ENCODE peak calls at places on chromosomes 7 and 10, in ten cellular contexts. Z is tibial artery, K is endothelial cell, U is upper lobe of right lung, S is omental fat pad, N is glutamatergic neuron, W is nephron progenitor cell, M is pancreas, X is neural progenitor cell, P is B cell. G is an unnamed sample.
A peak's percentile ranks its signal among the peaks of the same experiment; 100 is the strongest.

GRCh38 chr10:78513986-78514385 is 480.3 kb downstream of the RPS24 start:
- DNase-seq in K (no peak), X (no peak), N (no peak), M (no peak), S (no peak), W (no peak), U (no peak), Z (no peak), P (no peak), G (no peak)

GRCh38 chr10:82266438-82266837 is 391.4 kb downstream of the NRG3 start:
- DNase-seq in S (no peak), K (no peak), N (no peak), W (no peak), P (no peak), Z (no peak), X (no peak), M (no peak), U (no peak), G (no peak)

GRCh38 chr10:74008212-74008731 is 10.4 kb downstream of the VCL start:
- DNase-seq in M (no peak), W (no peak), P (no peak), U (no peak), N (no peak), X (no peak), S (no peak), K (no peak), Z (no peak), G (peak; percentile 65)

GRCh38 chr7:33923440-33924229 is 18.3 kb downstream of the BMPER start:
- DNase-seq in K (no peak), M (no peak), X (no peak), Z (no peak), N (no peak), U (no peak), P (no peak), W (no peak), S (no peak), G (no peak)

GRCh38 chr7:151315038-151315655 is 26.5 kb upstream of the NUB1 start:
- DNase-seq in W (peak; percentile 77), M (no peak), K (peak; percentile 78), N (peak; percentile 68), S (peak; percentile 60), U (no peak), Z (peak; percentile 73), P (peak; percentile 81), X (peak; percentile 79), G (peak; percentile 83)

GRCh38 chr7:125573131-125573530 is 643.5 kb upstream of the POT1 start:
- DNase-seq in W (no peak), X (no peak), N (no peak), Z (no peak), S (no peak), M (no peak), P (no peak), U (no peak), K (no peak), G (no peak)

GRCh38 chr7:66281678-66282593 is 76.8 kb downstream of the TPST1 start:
- DNase-seq in P (no peak), U (no peak), W (no peak), X (no peak), N (no peak), K (no peak), Z (no peak), S (no peak), M (no peak), G (no peak)

GRCh38 chr10:68007356-68007755 is 67.7 kb downstream of the HERC4 start:
- DNase-seq in Z (no peak), S (no peak), U (no peak), N (no peak), X (no peak), W (no peak), K (no peak), M (no peak), P (no peak), G (no peak)

GRCh38 chr7:91953618-91954017 is 13.0 kb downstream of the AKAP9 start:
- DNase-seq in K (no peak), S (no peak), M (no peak), Z (no peak), W (no peak), P (no peak), U (no peak), X (peak; percentile 8), N (no peak), G (no peak)

GRCh38 chr7:22853674-22854157 is 31.1 kb upstream of the TOMM7 start:
- DNase-seq in Z (no peak), M (no peak), S (peak; percentile 29), U (peak; percentile 63), X (peak; percentile 49), N (no peak), K (no peak), W (no peak), P (peak; percentile 64), G (no peak)

GRCh38 chr10:91378061-91378460 is 32.1 kb upstream of the HECTD2 start:
- DNase-seq in K (no peak), N (no peak), W (no peak), M (no peak), S (no peak), U (no peak), P (no peak), Z (no peak), X (no peak), G (no peak)

GRCh38 chr7:85287126-85287825 is 100.4 kb upstream of the SEMA3D start:
- DNase-seq in W (no peak), U (no peak), Z (no peak), P (no peak), K (no peak), S (no peak), M (no peak), X (no peak), N (peak; percentile 22), G (no peak)

GRCh38 chr7:36129048-36129534 is 24.0 kb upstream of the EEPD1 start:
- DNase-seq in S (no peak), U (no peak), P (no peak), N (no peak), M (peak; percentile 76), K (no peak), Z (peak; percentile 75), W (no peak), X (no peak), G (no peak)

GRCh38 chr7:45217358-45217757 is 59.8 kb downstream of the RAMP3 start:
- DNase-seq in N (no peak), M (peak; percentile 30), P (no peak), S (no peak), U (no peak), W (peak; percentile 35), Z (no peak), X (peak; percentile 56), K (no peak), G (no peak)

DNA sequence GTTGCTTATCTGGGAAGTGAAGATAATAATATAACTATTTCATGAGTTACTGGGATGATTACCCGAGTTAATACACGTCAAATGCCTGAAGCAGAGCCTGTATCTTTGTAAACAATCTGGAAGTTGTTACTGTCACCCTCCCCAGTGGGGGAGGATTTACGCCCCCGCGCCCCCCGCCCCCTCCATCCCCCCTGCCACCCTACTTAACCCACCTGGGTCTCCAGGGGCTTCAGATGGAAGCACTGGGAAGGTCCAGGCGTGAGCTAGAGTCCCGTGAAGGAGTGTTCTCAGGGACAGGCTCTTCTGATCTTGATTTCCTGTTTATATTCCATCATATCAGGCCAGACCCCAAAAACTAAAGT is 691 bp upstream of the PPA1 start:
- DNase-seq in S (no peak), M (no peak), X (no peak), K (no peak), N (no peak), Z (no peak), W (no peak), U (no peak), P (no peak), G (no peak)
- TF ChIP-seq CTCF in S (no peak), M (no peak), X (no peak), K (no peak), N (no peak), Z (no peak), W (no peak), U (no peak), P (peak; percentile 1), G (no peak)

GRCh38 chr7:106793015-106793651 is 71.9 kb upstream of the PIK3CG start:
- DNase-seq in W (peak; percentile 20), X (peak; percentile 46), S (no peak), U (no peak), N (no peak), M (no peak), P (no peak), K (peak; percentile 16), Z (no peak), G (peak; percentile 44)
- TF ChIP-seq CTCF in W (peak; percentile 70), X (peak; percentile 84), S (no peak), U (peak; percentile 65), N (peak; percentile 38), M (peak; percentile 51), P (peak; percentile 93), K (peak; percentile 79), Z (peak; percentile 40), G (peak; percentile 53)

GRCh38 chr10:97196213-97197029 is 10.7 kb upstream of the SLIT1 start:
- DNase-seq in N (peak; percentile 69), K (peak; percentile 65), S (no peak), M (no peak), P (peak; percentile 69), X (peak; percentile 95), U (peak; percentile 75), W (peak; percentile 82), Z (no peak), G (peak; percentile 83)
- TF ChIP-seq CTCF in N (peak; percentile 87), K (peak; percentile 76), S (no peak), M (peak; percentile 32), P (peak; percentile 88), X (peak; percentile 89), U (peak; percentile 81), W (peak; percentile 80), Z (peak; percentile 43), G (peak; percentile 67)

GRCh38 chr10:17733620-17734019 is 18.4 kb upstream of the TMEM236 start:
- DNase-seq in U (no peak), N (no peak), K (no peak), M (no peak), S (no peak), X (no peak), Z (no peak), W (no peak), P (no peak), G (no peak)

GRCh38 chr10:17734432-17735110 is 17.4 kb upstream of the TMEM236 start:
- DNase-seq in P (no peak), X (no peak), S (no peak), M (no peak), Z (no peak), W (no peak), U (no peak), N (no peak), K (no peak), G (no peak)

GRCh38 chr10:17737021-17737965 is 14.7 kb upstream of the TMEM236 start:
- DNase-seq in N (no peak), K (no peak), U (no peak), P (no peak), M (no peak), X (peak; percentile 55), Z (no peak), W (no peak), S (no peak), G (peak; percentile 51)

GRCh38 chr10:17735166-17735941 is 16.6 kb upstream of the TMEM236 start:
- DNase-seq in S (no peak), U (no peak), K (peak; percentile 23), X (no peak), Z (peak; percentile 76), W (no peak), M (peak; percentile 82), N (no peak), P (no peak), G (no peak)

DNA sequence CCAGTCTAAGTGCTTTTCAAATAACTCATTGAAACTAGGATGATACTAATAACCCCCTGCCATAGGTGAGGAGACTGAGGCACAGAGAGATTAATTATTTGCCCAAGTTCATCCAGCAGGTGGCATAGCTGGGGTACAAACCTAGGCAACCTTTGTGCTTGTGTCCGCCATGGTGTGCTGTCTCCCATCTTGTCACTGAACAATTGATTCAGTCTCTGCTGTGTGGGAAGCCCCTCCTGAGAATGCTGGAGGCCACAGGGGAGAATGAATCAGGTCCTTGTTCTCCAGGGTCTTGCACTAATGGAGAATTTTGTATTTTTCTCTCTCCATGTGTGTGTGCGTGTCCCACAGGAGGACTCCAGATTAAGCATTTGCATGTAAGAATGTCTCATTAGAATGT is 15.8 kb upstream of the TMEM236 start:
- DNase-seq in X (no peak), W (no peak), P (no peak), M (no peak), K (no peak), U (no peak), S (no peak), Z (no peak), N (no peak), G (no peak)
- TF ChIP-seq CTCF in X (no peak), W (no peak), P (no peak), M (no peak), K (no peak), U (no peak), S (no peak), Z (no peak), N (no peak), G (no peak)